ENCODE peak calls at places on chromosomes 13 and 19, in five cellular contexts. C is SK-N-SH, L is HCT116, D is GM12878, O is HepG2. Z is an unnamed sample.

GRCh38 chr13:66703597-66703996 is 526.5 kb downstream of the PCDH9 start:
- DNase-seq in C (no peak), L (no peak), D (no peak), O (no peak), Z (no peak)

GRCh38 chr13:51318015-51318414 is 21.5 kb upstream of the SERPINE3 start:
- DNase-seq in C (no peak), L (no peak), D (no peak), O (no peak), Z (no peak)

GRCh38 chr13:48489003-48489402 is 43.9 kb downstream of the RCBTB2 start:
- DNase-seq in C (no peak), L (no peak), D (no peak), O (no peak), Z (no peak)

GRCh38 chr13:93505104-93505952 is 278.7 kb downstream of the GPC6 start:
- DNase-seq in C (no peak), L (no peak), D (no peak), O (peak), Z (no peak)

GRCh38 chr13:53200498-53201453 is 172.2 kb downstream of the OLFM4 start:
- DNase-seq in C (peak), L (no peak), D (no peak), O (no peak), Z (no peak)

GRCh38 chr19:47232422-47233211 is 1.6 kb upstream of the BBC3 start:
- DNase-seq in C (no peak), L (no peak), D (no peak), O (no peak), Z (peak)

GRCh38 chr13:65456150-65456912 is 1773.8 kb downstream of the PCDH9 start:
- DNase-seq in C (no peak), L (no peak), D (no peak), O (no peak), Z (no peak)

GRCh38 chr19:3189702-3190469 is 4.2 kb downstream of the NCLN start:
- DNase-seq in C (no peak), L (no peak), D (no peak), O (no peak), Z (peak)

GRCh38 chr13:46640843-46641242 is 87.9 kb downstream of the LRCH1 start:
- DNase-seq in C (no peak), L (no peak), D (no peak), O (no peak), Z (no peak)

GRCh38 chr19:45340899-45341453 is 426 bp downstream of the KLC3 start:
- DNase-seq in C (no peak), L (no peak), D (no peak), O (no peak), Z (no peak)

GRCh38 chr19:4081441-4082129 is 14.9 kb upstream of the ZBTB7A start:
- DNase-seq in C (no peak), L (no peak), D (no peak), O (no peak), Z (no peak)

GRCh38 chr19:14081797-14082674 is 3.5 kb downstream of the C19orf67 start:
- DNase-seq in C (no peak), L (no peak), D (no peak), O (no peak), Z (no peak)

GRCh38 chr13:75518439-75519088 is 19.1 kb downstream of the COMMD6 start:
- DNase-seq in C (no peak), L (no peak), D (no peak), O (no peak), Z (no peak)

GRCh38 chr19:15495151-15495550 is 13.2 kb upstream of the CYP4F22 start:
- DNase-seq in C (no peak), L (no peak), D (no peak), O (no peak), Z (no peak)

GRCh38 chr13:24184265-24184841 is 23.8 kb downstream of the SPATA13 start:
- DNase-seq in C (no peak), L (no peak), D (no peak), O (peak), Z (no peak)

GRCh38 chr13:47237571-47237970 is 340.7 kb upstream of the HTR2A start:
- DNase-seq in C (no peak), L (no peak), D (no peak), O (no peak), Z (no peak)

GRCh38 chr19:45187421-45188100 is 9.0 kb downstream of the BLOC1S3 start:
- DNase-seq in C (peak), L (no peak), D (no peak), O (peak), Z (peak)

GRCh38 chr19:15836345-15836594 is 20.8 kb upstream of the OR10H1 start:
- DNase-seq in C (no peak), L (no peak), D (no peak), O (no peak), Z (no peak)

GRCh38 chr13:113980489-113981064 is 6.7 kb upstream of the C13orf46 start:
- DNase-seq in C (no peak), L (no peak), D (no peak), O (no peak), Z (no peak)

GRCh38 chr13:113976711-113977684 is 3.1 kb upstream of the C13orf46 start:
- DNase-seq in C (no peak), L (no peak), D (no peak), O (no peak), Z (no peak)

GRCh38 chr13:113979791-113980471 is 6.1 kb upstream of the C13orf46 start:
- DNase-seq in C (no peak), L (no peak), D (no peak), O (no peak), Z (no peak)

GRCh38 chr13:113977976-113978375 is 4.1 kb upstream of the C13orf46 start:
- DNase-seq in C (no peak), L (no peak), D (no peak), O (no peak), Z (no peak)

GRCh38 chr13:113978741-113979481 is 5.0 kb upstream of the C13orf46 start:
- DNase-seq in C (no peak), L (no peak), D (no peak), O (no peak), Z (no peak)
- TF ChIP-seq ZBTB33 in C (no peak), L (no peak), D (no peak), O (no peak), Z (no peak)

GRCh38 chr19:49889038-49889686 is 7.5 kb downstream of the IL4I1 start:
- DNase-seq in C (no peak), L (no peak), D (no peak), O (no peak), Z (no peak)

GRCh38 chr19:49890349-49891311 is 6.1 kb downstream of the IL4I1 start:
- DNase-seq in C (peak), L (no peak), D (no peak), O (no peak), Z (peak)

GRCh38 chr19:49891393-49891792 is 5.3 kb downstream of the IL4I1 start:
- DNase-seq in C (no peak), L (no peak), D (no peak), O (no peak), Z (no peak)

GRCh38 chr19:49888478-49888901 is 8.2 kb downstream of the IL4I1 start:
- DNase-seq in C (no peak), L (no peak), D (no peak), O (no peak), Z (no peak)

DNA sequence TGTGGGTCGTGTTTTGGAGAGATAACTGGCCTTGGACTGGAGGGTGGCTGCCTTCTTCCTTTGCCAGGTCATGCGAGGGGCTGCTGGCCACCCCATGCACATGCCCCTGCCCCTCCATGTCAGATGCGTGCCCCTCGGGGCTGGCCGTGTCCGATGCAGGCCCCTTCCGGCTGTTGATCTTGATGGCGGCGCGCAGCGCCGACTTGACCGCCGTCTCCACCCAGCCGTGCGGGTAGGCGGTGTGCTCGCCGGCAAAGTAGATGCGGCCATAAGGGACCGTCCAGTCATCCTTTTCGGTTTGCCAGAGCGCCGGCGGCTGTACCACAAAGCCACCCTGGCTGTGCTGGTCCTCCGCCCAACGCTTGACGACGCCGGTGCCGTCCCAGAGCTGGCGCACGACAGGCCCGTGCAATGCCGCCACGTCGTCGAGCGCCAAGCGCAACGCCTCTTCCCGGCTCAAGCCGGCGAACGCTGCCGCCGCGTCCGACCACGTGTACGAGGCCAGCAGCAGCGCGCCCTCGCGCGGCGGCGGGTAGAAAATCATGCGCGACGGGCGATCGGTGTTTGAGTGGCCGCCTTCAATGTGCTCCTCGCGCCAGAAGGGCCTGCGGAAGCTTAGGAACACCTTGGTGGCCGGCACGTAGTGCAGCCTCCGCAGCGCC is 6.9 kb downstream of the IL4I1 start:
- DNase-seq in C (peak), L (peak), D (no peak), O (no peak), Z (peak)
- TF ChIP-seq ZBTB33 in C (no peak), L (no peak), D (peak), O (no peak), Z (peak)

DNA sequence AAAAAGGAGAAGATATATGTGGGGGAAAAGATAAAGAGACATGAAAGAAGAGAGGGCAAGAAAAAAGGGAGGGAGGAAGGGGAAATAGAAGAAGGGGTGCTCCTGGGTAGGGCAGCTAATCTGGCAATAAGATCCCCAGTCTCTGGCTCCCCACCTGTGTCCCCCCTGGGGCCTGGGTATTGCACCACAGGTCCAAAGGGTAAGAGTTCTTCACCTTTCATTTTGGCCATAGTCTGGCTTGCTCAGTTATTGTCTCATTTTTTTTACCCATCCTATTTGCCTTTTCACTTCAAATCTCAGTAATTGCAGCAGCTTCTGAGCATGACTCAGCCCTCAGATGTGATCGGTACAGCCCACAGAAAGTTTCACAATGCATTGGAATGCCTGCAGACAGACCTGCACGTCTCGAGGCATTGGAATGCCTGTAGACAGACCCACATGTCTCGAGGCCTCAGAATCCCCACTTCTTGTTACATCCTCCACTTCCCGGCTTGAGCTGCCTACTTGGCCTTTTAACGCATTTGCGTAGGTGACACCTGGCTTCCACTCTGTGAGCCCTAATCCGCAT is 173.7 kb downstream of the NUFIP1 start:
- DNase-seq in C (no peak), L (peak), D (no peak), O (peak), Z (no peak)
- TF ChIP-seq ZBTB33 in C (no peak), L (no peak), D (no peak), O (no peak), Z (no peak)

GRCh38 chr19:35897706-35898451 is 2.5 kb downstream of the NFKBID start:
- DNase-seq in C (peak), L (no peak), D (no peak), O (no peak), Z (no peak)
- TF ChIP-seq ZBTB33 in C (no peak), L (no peak), D (no peak), O (no peak), Z (no peak)

GRCh38 chr19:34711890-34712289 is 22.2 kb upstream of the ZNF181 start:
- DNase-seq in C (no peak), L (no peak), D (no peak), O (no peak), Z (no peak)

GRCh38 chr19:34715357-34715756 is 18.7 kb upstream of the ZNF181 start:
- DNase-seq in C (no peak), L (no peak), D (no peak), O (no peak), Z (no peak)

GRCh38 chr19:34713262-34713637 is 20.8 kb upstream of the ZNF181 start:
- DNase-seq in C (no peak), L (no peak), D (no peak), O (no peak), Z (no peak)

GRCh38 chr19:34707661-34708060 is 26.4 kb upstream of the ZNF181 start:
- DNase-seq in C (no peak), L (no peak), D (no peak), O (no peak), Z (no peak)

DNA sequence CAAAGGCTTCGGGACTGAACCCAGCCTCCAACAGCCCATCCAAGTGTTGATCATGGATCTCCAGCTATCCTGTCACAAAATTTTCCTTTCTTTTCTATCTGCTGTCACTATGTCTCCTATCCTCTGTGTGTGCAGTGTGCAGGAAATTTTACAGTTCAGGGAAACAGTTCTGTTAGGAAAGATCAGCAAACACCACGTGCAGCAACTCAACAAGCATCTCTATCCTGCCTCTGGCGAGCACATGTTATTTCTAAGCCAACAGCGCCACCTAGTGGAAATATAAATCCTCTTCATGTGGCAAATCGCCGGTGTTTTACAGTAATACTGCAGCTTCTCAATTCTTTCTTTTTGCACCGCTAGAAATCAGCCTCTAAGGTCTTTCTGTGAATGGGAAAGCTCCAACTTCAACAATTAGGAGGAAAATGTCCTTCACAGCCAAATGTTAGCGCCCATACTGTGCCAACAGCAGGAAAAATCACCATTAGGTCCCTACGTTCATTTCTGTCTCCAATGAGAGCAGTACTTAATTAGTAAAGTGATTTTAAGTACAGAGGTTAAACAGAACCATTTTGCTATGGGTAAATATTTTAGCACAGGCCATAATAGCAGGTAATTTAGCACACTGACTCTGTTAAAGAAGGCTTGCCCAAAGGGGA is 21.3 kb upstream of the ZNF181 start:
- DNase-seq in C (peak), L (peak), D (peak), O (peak), Z (peak)
- TF ChIP-seq ZBTB33 in C (no peak), L (no peak), D (no peak), O (no peak), Z (no peak)

GRCh38 chr13:42001580-42001979 is 40.7 kb upstream of the VWA8 start:
- DNase-seq in C (no peak), L (no peak), D (no peak), O (no peak), Z (peak)
- TF ChIP-seq ZBTB33 in C (no peak), L (no peak), D (no peak), O (no peak), Z (no peak)

DNA sequence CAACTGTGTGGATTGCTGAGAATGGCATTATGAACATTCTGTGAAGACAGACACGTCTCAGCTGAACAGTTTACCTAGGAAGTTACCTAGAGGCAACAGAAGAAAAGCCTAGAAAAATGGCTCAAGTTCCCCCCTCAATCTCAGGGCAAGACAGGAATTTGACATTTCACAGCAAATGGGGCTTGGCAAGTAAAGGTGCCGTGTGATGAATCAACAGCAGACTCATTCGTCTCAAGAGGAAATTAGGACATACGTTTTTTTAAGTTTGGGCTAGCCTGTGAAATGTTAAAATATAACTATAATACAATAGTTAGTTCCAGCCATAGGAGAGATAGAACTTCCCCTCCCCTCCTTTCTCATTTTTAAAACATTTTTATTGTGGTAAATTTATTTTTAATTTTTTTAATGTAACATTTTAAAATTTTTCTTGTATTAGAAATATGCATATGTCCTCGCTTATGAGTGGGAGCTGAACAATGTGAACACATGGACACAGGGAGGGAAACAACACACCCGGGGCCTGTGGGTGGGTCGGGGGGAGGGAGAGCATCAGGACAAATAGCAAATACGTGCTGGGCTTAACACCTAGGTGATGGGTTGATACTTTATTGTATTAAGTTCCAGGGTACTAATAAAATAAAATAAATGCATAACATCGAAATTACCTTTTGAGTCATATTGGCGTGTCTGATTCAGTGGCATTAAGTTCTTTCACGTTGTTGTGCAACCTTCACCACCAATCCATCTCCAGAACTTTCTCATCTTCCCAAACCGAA is 116.0 kb downstream of the COL4A2 start:
- DNase-seq in C (no peak), L (no peak), D (no peak), O (no peak), Z (no peak)
- TF ChIP-seq ZBTB33 in C (no peak), L (no peak), D (no peak), O (no peak), Z (no peak)

GRCh38 chr19:41882568-41883462 is at the start of gene ARHGEF1:
- DNase-seq in C (peak), L (no peak), D (no peak), O (no peak), Z (peak)
- TF ChIP-seq ZBTB33 in C (no peak), L (no peak), D (no peak), O (no peak), Z (no peak)

GRCh38 chr19:492091-492531 is 4.2 kb upstream of the MADCAM1 start:
- DNase-seq in C (peak), L (no peak), D (no peak), O (no peak), Z (peak)
- TF ChIP-seq ZBTB33 in C (no peak), L (no peak), D (no peak), O (no peak), Z (no peak)